ENCODE peak calls at places on chromosome 11, in seven cellular contexts. V is epithelial cell of prostate; A is CD8-positive, alpha-beta T cell; M is endodermal cell; E is PC-9; Q is CD8-positive, alpha-beta memory T cell; O is dorsolateral prefrontal cortex. G is an unnamed sample.

GRCh38 chr11:1780700-1781592 is 17.2 kb upstream of the CTSD start:
- DNase-seq in V (no peak), A (no peak), M (no peak), E (no peak), Q (no peak), O (peak), G (no peak)

GRCh38 chr11:96943970-96944369 is 554.2 kb downstream of the JRKL start:
- DNase-seq in V (no peak), A (no peak), M (no peak), E (no peak), Q (no peak), O (no peak), G (no peak)

GRCh38 chr11:31809857-31810778 is 1.0 kb downstream of the PAX6 start:
- DNase-seq in V (no peak), A (no peak), M (peak), E (peak), Q (no peak), O (no peak), G (no peak)

GRCh38 chr11:4891996-4892640 is 10.4 kb downstream of the OR51T1 start:
- DNase-seq in V (peak), A (no peak), M (no peak), E (no peak), Q (no peak), O (no peak), G (no peak)

GRCh38 chr11:120545813-120546212 is 34.3 kb downstream of the GRIK4 start:
- DNase-seq in V (no peak), A (no peak), M (no peak), E (no peak), Q (no peak), O (no peak), G (no peak)

GRCh38 chr11:112817376-112817775 is 143.8 kb upstream of the NCAM1 start:
- DNase-seq in V (no peak), A (no peak), M (peak), E (no peak), Q (no peak), O (no peak), G (no peak)

GRCh38 chr11:23278121-23278520 is 417.8 kb upstream of the CCDC179 start:
- DNase-seq in V (no peak), A (no peak), M (no peak), E (no peak), Q (no peak), O (no peak), G (no peak)

GRCh38 chr11:101127348-101127698 is 2.3 kb downstream of the PGR start:
- DNase-seq in V (no peak), A (no peak), M (peak), E (no peak), Q (no peak), O (no peak), G (no peak)

GRCh38 chr11:117875397-117876048 is 935 bp downstream of the FXYD6 start:
- DNase-seq in V (no peak), A (no peak), M (no peak), E (no peak), Q (peak), O (peak), G (no peak)

DNA sequence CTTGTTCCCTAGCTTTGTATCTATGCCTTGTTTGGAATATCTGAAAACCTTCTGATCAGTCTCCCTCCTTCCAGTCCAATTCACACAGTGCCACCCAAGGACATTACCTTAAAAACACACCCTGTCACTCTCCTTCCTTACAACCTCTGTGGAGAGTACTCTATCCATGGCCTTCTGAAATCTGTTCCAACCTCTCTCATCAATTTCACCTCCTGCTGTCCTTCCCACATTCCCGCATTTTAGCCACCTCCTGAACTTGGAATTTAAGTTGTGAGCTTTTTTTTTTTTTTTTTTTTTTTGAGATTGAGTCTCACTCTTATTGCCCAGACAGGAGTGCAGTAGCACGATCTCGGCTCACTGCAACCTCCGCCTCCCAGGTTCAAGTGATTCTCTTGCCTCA is 824.8 kb downstream of the METTL15 start:
- DNase-seq in V (no peak), A (no peak), M (peak), E (no peak), Q (no peak), O (no peak), G (no peak)
- H3K27ac ChIP-seq in V (no peak), A (no peak), M (no peak), E (no peak), Q (no peak), O (no peak), G (no peak)

DNA sequence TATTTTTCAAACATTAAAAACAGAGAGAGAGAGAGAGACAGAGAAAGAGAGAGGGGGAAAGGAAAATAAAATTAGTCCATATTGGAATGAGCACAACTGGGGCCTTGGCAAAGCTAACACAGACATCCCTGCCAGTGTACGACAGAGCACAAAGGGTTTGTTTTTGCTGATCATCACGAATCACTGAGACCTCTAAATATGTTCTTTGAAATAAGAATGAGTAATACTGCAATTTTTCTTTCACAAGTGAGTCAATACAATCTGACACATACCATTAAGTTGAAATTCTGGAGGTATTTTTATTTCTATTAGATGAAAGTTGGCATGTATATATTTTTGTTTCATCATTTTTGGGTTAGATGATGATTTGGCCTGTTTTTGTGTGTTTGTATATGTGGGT is 27.0 kb upstream of the LRRC4C start:
- DNase-seq in V (no peak), A (no peak), M (no peak), E (no peak), Q (no peak), O (no peak), G (no peak)
- H3K27ac ChIP-seq in V (no peak), A (no peak), M (no peak), E (no peak), Q (no peak), O (no peak), G (no peak)

GRCh38 chr11:133545199-133545709 is 13.0 kb upstream of the OPCML start:
- DNase-seq in V (no peak), A (no peak), M (peak), E (no peak), Q (no peak), O (no peak), G (no peak)
- H3K27ac ChIP-seq in V (no peak), A (no peak), M (peak), E (no peak), Q (no peak), O (no peak), G (no peak)

GRCh38 chr11:47468598-47469214 is 19.8 kb upstream of the RAPSN start:
- DNase-seq in V (no peak), A (no peak), M (no peak), E (no peak), Q (no peak), O (no peak), G (no peak)
- H3K27ac ChIP-seq in V (no peak), A (no peak), M (no peak), E (no peak), Q (no peak), O (peak), G (no peak)

GRCh38 chr11:47512701-47513100 is 40.2 kb downstream of the CELF1 start:
- DNase-seq in V (no peak), A (no peak), M (no peak), E (no peak), Q (no peak), O (no peak), G (no peak)
- H3K27ac ChIP-seq in V (peak), A (no peak), M (peak), E (peak), Q (no peak), O (no peak), G (no peak)

DNA sequence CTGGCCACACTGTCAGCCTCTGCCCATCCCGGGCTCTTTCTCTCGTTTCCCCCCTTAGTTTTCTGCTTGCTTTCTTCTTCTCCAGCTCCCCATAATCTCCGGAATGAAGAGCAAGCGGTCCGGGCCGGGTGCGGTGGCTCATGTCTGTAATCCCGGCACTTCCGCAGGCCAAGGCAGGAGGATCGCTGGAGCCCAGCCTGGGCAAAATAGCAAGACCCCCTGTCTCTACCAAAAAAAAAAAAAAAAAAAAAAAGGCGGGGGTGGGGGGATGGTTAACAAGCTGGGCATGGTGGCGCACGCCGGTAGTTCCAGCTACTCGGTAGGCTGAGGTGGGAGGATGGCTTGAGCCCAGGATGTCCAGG is 40.8 kb downstream of the AHNAK start:
- DNase-seq in V (no peak), A (no peak), M (no peak), E (no peak), Q (no peak), O (no peak), G (no peak)
- H3K27ac ChIP-seq in V (no peak), A (no peak), M (no peak), E (no peak), Q (no peak), O (no peak), G (no peak)

GRCh38 chr11:70663815-70664214 is 265.5 kb downstream of the CTTN start:
- DNase-seq in V (no peak), A (no peak), M (no peak), E (no peak), Q (no peak), O (no peak), G (no peak)

GRCh38 chr11:70660059-70660888 is 261.9 kb downstream of the CTTN start:
- DNase-seq in V (no peak), A (no peak), M (no peak), E (no peak), Q (no peak), O (no peak), G (no peak)

GRCh38 chr11:70660889-70661197 is 262.5 kb downstream of the CTTN start:
- DNase-seq in V (no peak), A (no peak), M (no peak), E (no peak), Q (no peak), O (no peak), G (no peak)

GRCh38 chr11:70662691-70663098 is 264.4 kb downstream of the CTTN start:
- DNase-seq in V (no peak), A (no peak), M (peak), E (no peak), Q (no peak), O (no peak), G (no peak)

GRCh38 chr11:70661763-70662501 is 263.6 kb downstream of the CTTN start:
- DNase-seq in V (no peak), A (no peak), M (peak), E (no peak), Q (no peak), O (peak), G (no peak)
- H3K27ac ChIP-seq in V (no peak), A (no peak), M (peak), E (no peak), Q (no peak), O (peak), G (no peak)

GRCh38 chr11:45180158-45180887 is 33.9 kb downstream of the PRDM11 start:
- DNase-seq in V (no peak), A (no peak), M (peak), E (peak), Q (no peak), O (no peak), G (no peak)
- H3K27ac ChIP-seq in V (peak), A (no peak), M (no peak), E (no peak), Q (no peak), O (peak), G (peak)

DNA sequence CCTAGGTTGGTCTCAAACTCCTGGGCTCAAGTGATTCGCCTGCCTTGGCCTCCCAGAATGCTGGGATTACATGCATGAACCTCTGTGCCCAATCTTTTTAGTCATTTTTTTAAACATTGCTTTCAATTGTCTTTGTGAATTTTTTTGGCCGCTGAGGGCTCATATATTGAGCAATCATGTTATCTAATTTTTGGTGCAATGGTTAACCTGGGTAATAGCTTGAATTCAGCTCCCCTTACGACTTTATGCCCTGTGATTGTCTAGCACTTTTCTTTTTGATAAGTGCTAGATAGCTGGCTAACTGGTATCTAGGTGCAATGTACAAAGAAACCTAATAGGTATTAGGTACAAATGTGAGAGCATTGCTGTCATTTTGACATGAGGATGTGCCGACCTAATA is 35.3 kb upstream of the CAT start:
- DNase-seq in V (no peak), A (no peak), M (no peak), E (no peak), Q (no peak), O (no peak), G (no peak)
- H3K27ac ChIP-seq in V (no peak), A (no peak), M (no peak), E (no peak), Q (no peak), O (no peak), G (no peak)

GRCh38 chr11:34261820-34262219 is 96.0 kb downstream of the ABTB2 start:
- DNase-seq in V (no peak), A (no peak), M (no peak), E (no peak), Q (no peak), O (no peak), G (peak)
- H3K27ac ChIP-seq in V (no peak), A (no peak), M (no peak), E (no peak), Q (no peak), O (peak), G (peak)

G was measured in substantia nigra.